ENCODE peak calls at places on chromosomes 16 and 17, in seven cellular contexts. X, J, I, V, E, Y and L are unnamed samples.

GRCh38 chr16:72271841-72272240 is 99.9 kb upstream of the PMFBP1 start:
- DNase-seq in X (no peak), J (no peak), I (no peak), V (no peak), E (no peak), Y (no peak), L (no peak)

GRCh38 chr17:38454528-38454927 is 26.3 kb downstream of the ARHGAP23 start:
- DNase-seq in X (peak; percentile 90), J (peak; percentile 84), I (peak; percentile 91), V (no peak), E (no peak), Y (peak; percentile 71), L (no peak)

GRCh38 chr17:2952174-2952845 is 111.1 kb downstream of the OR1D5 start:
- DNase-seq in X (no peak), J (no peak), I (no peak), V (no peak), E (peak; percentile 12), Y (no peak), L (no peak)

GRCh38 chr17:28131592-28131991 is 89.1 kb downstream of the NLK start:
- DNase-seq in X (no peak), J (no peak), I (no peak), V (no peak), E (no peak), Y (no peak), L (no peak)

GRCh38 chr16:83652898-83653297 is 154.9 kb upstream of the HSBP1 start:
- DNase-seq in X (no peak), J (no peak), I (no peak), V (no peak), E (no peak), Y (no peak), L (no peak)

GRCh38 chr16:85015481-85016177 is 4.3 kb upstream of the ZDHHC7 start:
- DNase-seq in X (no peak), J (no peak), I (no peak), V (no peak), E (no peak), Y (no peak), L (no peak)

GRCh38 chr16:64738321-64738960 is 383.4 kb downstream of the CDH11 start:
- DNase-seq in X (no peak), J (no peak), I (no peak), V (no peak), E (no peak), Y (no peak), L (no peak)

GRCh38 chr16:22428654-22429053 is 54.2 kb upstream of the CDR2 start:
- DNase-seq in X (no peak), J (no peak), I (peak; percentile 42), V (no peak), E (no peak), Y (no peak), L (no peak)

GRCh38 chr16:50836121-50836541 is 94.2 kb downstream of the CYLD start:
- DNase-seq in X (no peak), J (no peak), I (no peak), V (no peak), E (no peak), Y (no peak), L (no peak)

GRCh38 chr16:69564845-69565610 is 738 bp upstream of the NFAT5 start:
- DNase-seq in X (no peak), J (no peak), I (no peak), V (no peak), E (no peak), Y (no peak), L (no peak)

GRCh38 chr16:54931041-54931756 is 534 bp downstream of the IRX5 start:
- DNase-seq in X (no peak), J (peak; percentile 75), I (no peak), V (peak; percentile 64), E (no peak), Y (peak; percentile 64), L (peak; percentile 25)

GRCh38 chr16:23317266-23317661 is 15.2 kb downstream of the SCNN1B start:
- DNase-seq in X (no peak), J (no peak), I (no peak), V (peak; percentile 12), E (peak; percentile 85), Y (no peak), L (no peak)

GRCh38 chr16:81443688-81444447 is 740 bp upstream of the CMIP start:
- DNase-seq in X (no peak), J (no peak), I (peak; percentile 40), V (no peak), E (peak; percentile 48), Y (no peak), L (peak; percentile 14)

GRCh38 chr17:36592316-36592710 is 634 bp downstream of the DHRS11 start:
- DNase-seq in X (no peak), J (peak; percentile 71), I (no peak), V (peak; percentile 23), E (peak; percentile 62), Y (peak; percentile 37), L (peak; percentile 46)

GRCh38 chr16:67415872-67416793 is at the start of gene ZDHHC1:
- DNase-seq in X (peak; percentile 68), J (peak; percentile 96), I (peak; percentile 76), V (peak; percentile 82), E (peak; percentile 73), Y (peak; percentile 84), L (peak; percentile 71)

GRCh38 chr17:65074778-65075250 is 18.3 kb upstream of the GNA13 start:
- DNase-seq in X (peak; percentile 72), J (peak; percentile 91), I (peak; percentile 78), V (peak; percentile 26), E (peak; percentile 80), Y (no peak), L (no peak)

GRCh38 chr17:80146121-80147034 is 550 bp downstream of the EIF4A3 start:
- DNase-seq in X (no peak), J (peak; percentile 79), I (no peak), V (peak; percentile 32), E (peak; percentile 31), Y (no peak), L (no peak)

GRCh38 chr16:24677388-24677787 is 52.1 kb upstream of the TNRC6A start:
- DNase-seq in X (no peak), J (no peak), I (no peak), V (no peak), E (no peak), Y (no peak), L (no peak)

GRCh38 chr16:12497558-12497957 is 306.1 kb downstream of the CPPED1 start:
- DNase-seq in X (no peak), J (no peak), I (no peak), V (no peak), E (no peak), Y (no peak), L (no peak)

GRCh38 chr17:16623282-16623681 is 30.4 kb downstream of the ZNF624 start:
- DNase-seq in X (no peak), J (no peak), I (no peak), V (no peak), E (no peak), Y (no peak), L (no peak)
- H3K9me3 ChIP-seq in X (peaks cover 53% of the 10 kb centered on the region), J (peaks cover 60% of the 10 kb centered on the region), I (peaks cover 98% of the 10 kb centered on the region), V (peaks cover 7% of the 10 kb centered on the region), E (peaks cover 19% of the 10 kb centered on the region), Y (no peaks in the 10 kb centered on the region), L (peaks cover 36% of the 10 kb centered on the region)

GRCh38 chr17:8988263-8988662 is 22.8 kb upstream of the PIK3R5 start:
- DNase-seq in X (no peak), J (no peak), I (no peak), V (no peak), E (no peak), Y (no peak), L (no peak)

GRCh38 chr17:8991514-8992285 is 26.2 kb upstream of the PIK3R5 start:
- DNase-seq in X (peak; percentile 69), J (peak; percentile 53), I (peak; percentile 29), V (peak; percentile 78), E (peak; percentile 74), Y (peak; percentile 21), L (peak; percentile 74)

GRCh38 chr17:8981443-8981842 is 15.9 kb upstream of the PIK3R5 start:
- DNase-seq in X (no peak), J (no peak), I (no peak), V (no peak), E (no peak), Y (no peak), L (no peak)

GRCh38 chr17:8985054-8985701 is 19.7 kb upstream of the PIK3R5 start:
- DNase-seq in X (no peak), J (no peak), I (no peak), V (no peak), E (no peak), Y (no peak), L (no peak)

GRCh38 chr17:8986295-8986694 is 20.8 kb upstream of the PIK3R5 start:
- DNase-seq in X (no peak), J (no peak), I (no peak), V (no peak), E (no peak), Y (no peak), L (no peak)
- TF ChIP-seq CTCF in X (no peak), J (peak; percentile 21), I (no peak), V (peak; percentile 12), E (no peak), Y (no peak), L (peak; percentile 0)

GRCh38 chr16:27532088-27532810 is 17.5 kb downstream of the GTF3C1 start:
- DNase-seq in X (no peak), J (no peak), I (no peak), V (no peak), E (no peak), Y (no peak), L (no peak)

GRCh38 chr16:27528294-27528693 is 21.4 kb downstream of the GTF3C1 start:
- DNase-seq in X (no peak), J (no peak), I (no peak), V (no peak), E (no peak), Y (no peak), L (no peak)

GRCh38 chr16:27529962-27530361 is 19.8 kb downstream of the GTF3C1 start:
- DNase-seq in X (no peak), J (no peak), I (no peak), V (no peak), E (no peak), Y (no peak), L (no peak)

GRCh38 chr16:27526169-27526568 is 23.5 kb downstream of the GTF3C1 start:
- DNase-seq in X (peak; percentile 80), J (peak; percentile 51), I (peak; percentile 75), V (peak; percentile 86), E (no peak), Y (peak; percentile 90), L (no peak)

DNA sequence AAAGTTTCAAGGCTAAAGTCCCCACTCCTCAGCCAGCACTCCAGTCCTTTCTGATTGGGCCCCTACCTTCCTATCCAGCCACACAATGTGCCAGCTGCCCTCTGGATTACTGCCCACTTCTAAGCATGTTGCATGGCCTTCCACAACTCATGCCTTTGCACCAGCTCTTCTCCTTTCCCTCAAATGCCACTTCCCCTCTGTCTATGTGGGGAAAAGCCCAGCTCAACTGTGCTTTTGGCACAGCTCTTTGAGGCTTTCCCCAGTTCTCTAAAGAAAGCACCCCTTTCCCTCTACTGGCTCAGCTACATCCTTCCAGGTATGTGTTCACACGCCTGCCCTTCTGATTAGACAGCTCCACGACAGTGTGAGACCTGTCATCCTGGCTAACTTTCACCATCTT is 18.5 kb downstream of the GTF3C1 start:
- DNase-seq in X (no peak), J (no peak), I (no peak), V (no peak), E (no peak), Y (no peak), L (no peak)
- H3K36me3 ChIP-seq in X (peaks cover 74% of the 10 kb centered on the region), J (peaks cover 55% of the 10 kb centered on the region), I (peaks cover 99% of the 10 kb centered on the region), V (peaks cover 64% of the 10 kb centered on the region), E (peaks cover 19% of the 10 kb centered on the region), Y (peaks cover 82% of the 10 kb centered on the region), L (peaks cover 96% of the 10 kb centered on the region)

DNA sequence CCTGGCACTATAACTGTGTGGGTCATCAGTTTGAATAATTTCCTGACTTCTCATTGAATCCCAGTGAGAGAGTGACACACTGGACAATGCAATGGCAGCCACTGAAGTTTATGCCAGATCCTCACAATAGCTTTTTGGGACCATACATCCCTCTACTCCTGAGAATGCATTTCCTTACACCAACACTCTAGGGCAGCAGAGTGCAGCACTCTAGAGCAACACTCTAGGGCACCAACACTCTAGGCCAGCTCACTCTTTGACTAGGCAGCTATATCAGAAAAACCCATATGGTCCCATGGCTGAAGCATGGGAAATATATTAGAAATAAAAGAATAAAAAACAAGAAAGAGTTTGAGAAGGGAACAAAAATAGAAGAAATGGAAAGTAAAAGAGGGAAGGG is 309.2 kb downstream of the MAP2K6 start:
- DNase-seq in X (no peak), J (no peak), I (no peak), V (no peak), E (no peak), Y (no peak), L (no peak)
- H3K9me3 ChIP-seq in X (no peaks in the 10 kb centered on the region), J (no peaks in the 10 kb centered on the region), I (no peaks in the 10 kb centered on the region), V (no peaks in the 10 kb centered on the region), E (no peaks in the 10 kb centered on the region), Y (no peaks in the 10 kb centered on the region), L (no peaks in the 10 kb centered on the region)